ENCODE peak calls at places on chromosomes 3 and 15, in eight cellular contexts. M, U, Q, O, V, G, R and F are unnamed samples.

GRCh38 chr3:155941354-155941753 is 70.9 kb downstream of the GMPS start:
- DNase-seq in M (no peak), U (no peak), Q (no peak), O (no peak), V (no peak), G (no peak), R (no peak), F (no peak)

GRCh38 chr3:13308406-13308805 is 111.7 kb downstream of the NUP210 start:
- DNase-seq in M (no peak), U (peak; percentile 11), Q (no peak), O (peak; percentile 44), V (no peak), G (peak; percentile 58), R (peak; percentile 7), F (no peak)

GRCh38 chr3:46898321-46899150 is 21.0 kb downstream of the PTH1R start:
- DNase-seq in M (peak; percentile 74), U (no peak), Q (no peak), O (peak; percentile 46), V (no peak), G (no peak), R (no peak), F (no peak)

GRCh38 chr3:159674583-159674982 is 314.1 kb upstream of the IL12A start:
- DNase-seq in M (no peak), U (no peak), Q (no peak), O (no peak), V (no peak), G (no peak), R (no peak), F (no peak)

GRCh38 chr3:9028134-9028533 is 64.9 kb upstream of the RAD18 start:
- DNase-seq in M (peak; percentile 94), U (peak; percentile 84), Q (no peak), O (peak; percentile 88), V (no peak), G (peak; percentile 79), R (no peak), F (peak; percentile 62)

GRCh38 chr15:100720406-100720967 is 118.1 kb downstream of the ASB7 start:
- DNase-seq in M (no peak), U (no peak), Q (no peak), O (no peak), V (no peak), G (no peak), R (no peak), F (no peak)

GRCh38 chr3:194136519-194137313 is 768 bp downstream of the HES1 start:
- DNase-seq in M (peak; percentile 83), U (peak; percentile 63), Q (no peak), O (peak; percentile 61), V (no peak), G (no peak), R (no peak), F (peak; percentile 46)

GRCh38 chr3:15331606-15332404 is 581 bp downstream of the SH3BP5 start:
- DNase-seq in M (peak; percentile 75), U (peak; percentile 34), Q (no peak), O (peak; percentile 63), V (peak; percentile 18), G (no peak), R (no peak), F (no peak)

GRCh38 chr15:79394231-79394630 is 37.9 kb upstream of the MINAR1 start:
- DNase-seq in M (no peak), U (peak; percentile 69), Q (no peak), O (no peak), V (no peak), G (no peak), R (no peak), F (no peak)

GRCh38 chr15:62454567-62455172 is 289.6 kb upstream of the C2CD4B start:
- DNase-seq in M (no peak), U (no peak), Q (no peak), O (no peak), V (no peak), G (no peak), R (no peak), F (no peak)

GRCh38 chr3:163033652-163034051 is 1537.0 kb downstream of the OTOL1 start:
- DNase-seq in M (no peak), U (no peak), Q (no peak), O (no peak), V (no peak), G (no peak), R (no peak), F (no peak)

GRCh38 chr3:31562525-31562924 is 29.8 kb downstream of the STT3B start:
- DNase-seq in M (no peak), U (no peak), Q (no peak), O (peak; percentile 53), V (no peak), G (no peak), R (no peak), F (no peak)

GRCh38 chr15:57033715-57034439 is 115.4 kb downstream of the TCF12 start:
- DNase-seq in M (no peak), U (no peak), Q (no peak), O (no peak), V (no peak), G (no peak), R (no peak), F (no peak)

GRCh38 chr3:61053781-61054496 is 197.3 kb downstream of the FHIT start:
- DNase-seq in M (no peak), U (no peak), Q (no peak), O (no peak), V (no peak), G (peak; percentile 86), R (no peak), F (no peak)